ENCODE peak calls at places on chromosome 13, in five cellular contexts. P is GM23338, Z is neural progenitor cell, Y is PC-3, L is MM.1S. A is an unnamed sample.

GRCh38 chr13:32984857-32985626 is 31.2 kb upstream of the KL start:
- DNase-seq in P (no peak), Z (no peak), Y (peak), L (no peak), A (no peak)

GRCh38 chr13:113631341-113632095 is 26.5 kb downstream of the ATP4B start:
- DNase-seq in P (no peak), Z (no peak), Y (no peak), L (no peak), A (no peak)

GRCh38 chr13:27425918-27426630 is 1.7 kb downstream of the GTF3A start:
- DNase-seq in P (peak), Z (peak), Y (peak), L (peak), A (peak)

GRCh38 chr13:76885203-76886004 is 801 bp downstream of the KCTD12 start:
- DNase-seq in P (peak), Z (peak), Y (peak), L (peak), A (peak)

GRCh38 chr13:33353210-33353609 is 67.7 kb upstream of the STARD13 start:
- DNase-seq in P (no peak), Z (no peak), Y (no peak), L (no peak), A (no peak)

GRCh38 chr13:39253774-39254173 is 215.5 kb downstream of the NHLRC3 start:
- DNase-seq in P (no peak), Z (no peak), Y (no peak), L (no peak), A (no peak)

GRCh38 chr13:38759390-38759789 is 72.5 kb downstream of the FREM2 start:
- DNase-seq in P (no peak), Z (no peak), Y (no peak), L (no peak), A (no peak)

GRCh38 chr13:27442797-27443196 is 7.6 kb downstream of the MTIF3 start:
- DNase-seq in P (no peak), Z (no peak), Y (no peak), L (no peak), A (peak)

GRCh38 chr13:59677966-59678814 is 485.5 kb downstream of the DIAPH3 start:
- DNase-seq in P (peak), Z (peak), Y (peak), L (peak), A (peak)

GRCh38 chr13:43122706-43123268 is 99.4 kb downstream of the DNAJC15 start:
- DNase-seq in P (no peak), Z (peak), Y (no peak), L (no peak), A (no peak)
- TF ChIP-seq EZH2phosphoT487 in P (no peak), Z (no peak), Y (no peak), L (no peak), A (no peak)

GRCh38 chr13:100532090-100532766 is 56.4 kb downstream of the GGACT start:
- DNase-seq in P (peak), Z (no peak), Y (no peak), L (no peak), A (no peak)
- H3K4me3 ChIP-seq in P (no peak), Z (no peak), Y (no peak), L (no peak), A (no peak)

DNA sequence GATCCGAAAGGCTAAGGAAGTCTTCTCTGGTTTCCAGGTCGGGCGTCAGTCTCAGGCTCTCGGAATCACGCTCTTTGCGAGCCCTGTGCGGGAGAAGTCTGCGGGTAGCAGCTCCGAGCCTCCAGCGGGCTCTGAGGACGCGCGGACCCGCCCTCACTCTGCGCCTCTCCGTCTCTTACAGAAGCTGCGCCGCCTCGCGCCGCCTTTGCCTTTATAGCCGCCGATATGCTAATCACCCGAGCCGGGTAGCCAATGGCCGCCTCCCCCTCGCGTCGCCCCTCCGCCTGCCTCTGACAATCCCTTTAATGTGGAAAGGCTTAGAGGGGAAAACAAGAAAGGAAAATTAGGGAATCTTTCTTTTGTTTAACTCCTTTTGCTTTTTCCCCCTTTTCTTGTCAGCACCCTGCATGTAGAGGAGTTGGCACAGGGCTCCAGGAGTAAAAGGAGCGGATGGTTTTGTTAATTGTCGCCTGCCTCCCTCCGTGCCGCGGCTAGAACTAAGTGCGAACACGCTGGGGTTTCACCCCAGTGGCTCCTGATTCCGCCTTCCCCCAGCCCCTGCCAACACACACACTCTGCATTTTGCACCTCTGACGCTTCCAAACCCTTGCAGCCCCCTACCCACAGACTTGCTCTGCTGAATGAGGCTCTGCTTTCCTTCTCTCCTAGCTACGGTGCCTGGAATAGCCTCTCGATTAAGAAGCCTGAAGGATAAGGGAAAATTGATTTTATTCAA is at the start of gene PCDH8:
- DNase-seq in P (peak), Z (peak), Y (no peak), L (no peak), A (peak)
- TF ChIP-seq EZH2 in P (peak), Z (no peak), Y (no peak), L (no peak), A (peak)

GRCh38 chr13:102580552-102581169 is 16.1 kb upstream of the TPP2 start:
- DNase-seq in P (peak), Z (peak), Y (peak), L (peak), A (peak)
- TF ChIP-seq EZH2phosphoT487 in P (no peak), Z (no peak), Y (no peak), L (no peak), A (no peak)

GRCh38 chr13:110875243-110875642 is 39.6 kb downstream of the ANKRD10 start:
- DNase-seq in P (no peak), Z (no peak), Y (no peak), L (no peak), A (no peak)
- H3K4me3 ChIP-seq in P (peak), Z (no peak), Y (no peak), L (peak), A (peak)

GRCh38 chr13:24680921-24681585 is 845 bp downstream of the ATP12A start:
- DNase-seq in P (peak), Z (no peak), Y (no peak), L (no peak), A (no peak)
- TF ChIP-seq EZH2 in P (no peak), Z (peak), Y (no peak), L (no peak), A (no peak)

GRCh38 chr13:50999641-51000040 is 90.0 kb downstream of the RNASEH2B start:
- DNase-seq in P (no peak), Z (no peak), Y (no peak), L (no peak), A (no peak)

GRCh38 chr13:51001335-51001734 is 91.7 kb downstream of the RNASEH2B start:
- DNase-seq in P (no peak), Z (no peak), Y (no peak), L (no peak), A (no peak)

GRCh38 chr13:51000058-51000457 is 90.5 kb downstream of the RNASEH2B start:
- DNase-seq in P (no peak), Z (no peak), Y (no peak), L (no peak), A (no peak)

GRCh38 chr13:51002736-51003135 is 93.1 kb downstream of the RNASEH2B start:
- DNase-seq in P (no peak), Z (no peak), Y (no peak), L (no peak), A (no peak)

DNA sequence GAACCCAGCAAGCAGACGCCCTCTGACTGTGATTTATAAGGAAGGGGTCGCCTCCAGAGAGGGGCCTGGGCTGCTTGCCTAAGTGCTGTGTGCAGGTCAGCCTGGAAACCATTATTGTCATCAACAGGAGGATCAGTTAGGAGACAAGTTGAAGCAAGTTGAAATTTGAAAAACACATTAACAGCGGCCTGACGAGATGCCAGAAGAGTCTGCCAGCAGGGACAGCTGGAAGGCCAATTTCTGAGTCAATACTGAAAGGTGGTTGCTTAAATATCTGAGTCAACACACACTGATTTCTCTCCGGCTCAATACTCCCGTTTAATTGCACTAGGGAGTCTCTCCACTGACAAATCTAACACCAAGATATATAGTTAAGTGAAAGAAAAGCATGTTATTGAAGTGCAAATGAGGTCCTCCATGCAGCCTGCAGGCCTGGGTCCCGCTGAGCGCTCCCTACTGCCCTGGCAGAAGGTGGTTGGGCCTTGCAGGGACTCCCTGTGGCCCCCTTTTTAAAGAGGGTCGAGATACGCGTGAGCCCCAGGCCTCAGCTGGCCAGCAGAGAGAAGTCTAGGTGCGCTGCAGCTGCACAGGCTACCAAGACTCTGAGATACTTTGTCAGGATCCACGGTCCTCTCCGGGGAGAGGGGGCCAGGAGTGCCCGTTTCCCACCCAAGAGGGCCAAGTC is 91.1 kb downstream of the RNASEH2B start:
- DNase-seq in P (no peak), Z (no peak), Y (peak), L (no peak), A (no peak)
- TF ChIP-seq EZH2phosphoT487 in P (no peak), Z (no peak), Y (no peak), L (no peak), A (no peak)

GRCh38 chr13:109665211-109665610 is 121.2 kb downstream of the IRS2 start:
- DNase-seq in P (no peak), Z (no peak), Y (no peak), L (no peak), A (no peak)

GRCh38 chr13:109668433-109669233 is 117.8 kb downstream of the IRS2 start:
- DNase-seq in P (no peak), Z (no peak), Y (no peak), L (no peak), A (no peak)

GRCh38 chr13:109665781-109666249 is 120.6 kb downstream of the IRS2 start:
- DNase-seq in P (no peak), Z (no peak), Y (peak), L (no peak), A (no peak)

GRCh38 chr13:109667754-109668360 is 118.5 kb downstream of the IRS2 start:
- DNase-seq in P (no peak), Z (peak), Y (no peak), L (no peak), A (no peak)

GRCh38 chr13:109666656-109667448 is 119.5 kb downstream of the IRS2 start:
- DNase-seq in P (no peak), Z (no peak), Y (peak), L (no peak), A (no peak)
- H3K4me3 ChIP-seq in P (no peak), Z (no peak), Y (peak), L (no peak), A (no peak)

A was measured in hepatocyte.